ENCODE peak calls at places on chromosomes 6 and 20, in ten cellular contexts. P, U, C, X, F, W, S, Z, K and V are unnamed samples.
A peak's percentile ranks its signal among the peaks of the same experiment; 100 is the strongest.

GRCh38 chr6:43125555-43125954 is 45.5 kb upstream of the SRF start:
- DNase-seq in C (no peak), X (no peak), W (peak; percentile 34), K (no peak), U (no peak), F (no peak), P (no peak), S (no peak), Z (no peak), V (no peak)

GRCh38 chr6:132004668-132005067 is 53.5 kb upstream of the CCN2 start:
- DNase-seq in S (no peak), W (no peak), P (no peak), X (no peak), F (no peak), Z (no peak), C (no peak), K (no peak), U (no peak), V (no peak)

GRCh38 chr6:156396068-156396771 is 381.0 kb upstream of the ARID1B start:
- DNase-seq in W (no peak), X (no peak), F (no peak), C (no peak), S (no peak), U (no peak), K (no peak), P (no peak), Z (no peak), V (no peak)

GRCh38 chr6:81696505-81696904 is 56.0 kb downstream of the TENT5A start:
- DNase-seq in X (peak; percentile 7), K (no peak), P (no peak), W (no peak), S (no peak), F (no peak), U (no peak), C (no peak), Z (no peak), V (peak; percentile 52)

GRCh38 chr6:5457983-5458683 is 196.8 kb downstream of the FARS2 start:
- DNase-seq in X (peak; percentile 86), F (no peak), S (no peak), Z (peak; percentile 90), P (peak; percentile 33), W (no peak), K (no peak), U (no peak), C (no peak), V (no peak)

GRCh38 chr20:38805958-38806854 is 709 bp downstream of the PPP1R16B start:
- DNase-seq in P (peak; percentile 47), X (no peak), K (no peak), W (peak; percentile 29), U (peak; percentile 64), Z (no peak), F (peak; percentile 45), C (no peak), S (peak; percentile 62), V (no peak)

GRCh38 chr6:21355638-21356037 is 237.9 kb upstream of the SOX4 start:
- DNase-seq in F (no peak), P (no peak), S (no peak), U (no peak), X (no peak), K (no peak), C (no peak), Z (no peak), W (no peak), V (no peak)

GRCh38 chr20:60407938-60408337 is 449.7 kb downstream of the CDH26 start:
- DNase-seq in W (no peak), Z (no peak), X (no peak), U (no peak), S (no peak), F (no peak), P (no peak), K (no peak), C (no peak), V (no peak)

GRCh38 chr6:345747-346388 is 45.7 kb upstream of the IRF4 start:
- DNase-seq in Z (no peak), P (no peak), S (no peak), K (peak; percentile 30), W (no peak), C (no peak), X (no peak), F (no peak), U (no peak), V (no peak)

GRCh38 chr6:82006027-82006738 is 241.4 kb downstream of the IBTK start:
- DNase-seq in W (no peak), C (no peak), P (peak; percentile 10), U (no peak), F (no peak), S (no peak), X (peak; percentile 64), K (peak; percentile 67), Z (no peak), V (peak; percentile 61)

GRCh38 chr6:156780117-156780641 is 3.0 kb downstream of the ARID1B start:
- DNase-seq in K (peak; percentile 91), X (peak; percentile 96), Z (peak; percentile 75), U (peak; percentile 28), F (no peak), W (peak; percentile 88), S (peak; percentile 65), C (peak; percentile 81), P (no peak), V (peak; percentile 82)

GRCh38 chr6:139027620-139028182 is 844 bp upstream of the ABRACL start:
- DNase-seq in F (peak; percentile 25), K (peak; percentile 40), X (peak; percentile 43), P (peak; percentile 49), C (no peak), W (peak; percentile 26), Z (no peak), S (peak; percentile 48), U (no peak), V (peak; percentile 74)

GRCh38 chr20:44491635-44492395 is 16.1 kb downstream of the TTPAL start:
- DNase-seq in F (no peak), C (no peak), S (no peak), U (no peak), K (peak; percentile 51), P (no peak), W (peak; percentile 66), X (peak; percentile 41), Z (no peak), V (no peak)

GRCh38 chr6:34359438-34360158 is 32.9 kb downstream of the NUDT3 start:
- DNase-seq in X (peak; percentile 50), P (no peak), K (no peak), U (no peak), C (no peak), S (no peak), F (no peak), Z (peak; percentile 72), W (no peak), V (no peak)

GRCh38 chr20:41365785-41366545 is 653 bp downstream of the EMILIN3 start:
- DNase-seq in W (no peak), Z (no peak), C (no peak), P (no peak), S (peak; percentile 48), K (peak; percentile 9), U (no peak), X (peak; percentile 9), F (no peak), V (no peak)

GRCh38 chr6:30883743-30884520 is at the start of gene DDR1:
- DNase-seq in U (peak; percentile 50), S (peak; percentile 77), K (peak; percentile 91), C (no peak), F (peak; percentile 52), P (peak; percentile 87), X (peak; percentile 88), Z (peak; percentile 21), W (peak; percentile 94), V (peak; percentile 85)

GRCh38 chr6:99282479-99283062 is 66.9 kb downstream of the FAXC start:
- DNase-seq in K (peak; percentile 36), W (peak; percentile 52), S (no peak), U (no peak), Z (peak; percentile 3), X (peak; percentile 33), P (no peak), F (no peak), C (no peak), V (no peak)

GRCh38 chr20:1803216-1804128 is 91.7 kb upstream of the SIRPA start:
- DNase-seq in Z (no peak), X (peak; percentile 73), C (no peak), S (peak; percentile 80), P (peak; percentile 74), F (peak; percentile 13), W (peak; percentile 55), K (peak; percentile 81), U (peak; percentile 82), V (peak; percentile 78)

GRCh38 chr20:564195-564594 is 20.6 kb upstream of the CSNK2A1 start:
- DNase-seq in S (no peak), W (no peak), C (no peak), U (no peak), X (no peak), F (no peak), Z (no peak), K (no peak), P (no peak), V (no peak)

GRCh38 chr20:56360899-56361199 is 2.1 kb downstream of the FAM210B start:
- DNase-seq in S (no peak), U (no peak), F (no peak), P (no peak), Z (no peak), X (no peak), C (no peak), K (no peak), W (no peak), V (peak; percentile 50)

GRCh38 chr6:150320450-150320849 is 48.4 kb upstream of the IYD start:
- DNase-seq in Z (no peak), W (no peak), S (no peak), X (no peak), C (no peak), U (no peak), K (peak; percentile 67), P (no peak), F (no peak), V (no peak)

GRCh38 chr6:56938634-56939294 is 16.1 kb upstream of the BEND6 start:
- DNase-seq in K (peak; percentile 92), P (no peak), X (peak; percentile 99), Z (peak; percentile 99), F (no peak), U (no peak), W (peak; percentile 87), C (peak; percentile 88), S (no peak), V (peak; percentile 67)

GRCh38 chr6:106339334-106340029 is 13.9 kb upstream of the ATG5 start:
- DNase-seq in P (peak; percentile 42), W (peak; percentile 86), U (no peak), X (peak; percentile 90), C (peak; percentile 24), K (peak; percentile 73), Z (peak; percentile 8), F (peak; percentile 8), S (peak; percentile 67), V (peak; percentile 87)

GRCh38 chr20:36439040-36439730 is 102.1 kb upstream of the MYL9 start:
- DNase-seq in U (peak; percentile 70), K (peak; percentile 69), C (no peak), P (peak; percentile 68), Z (no peak), X (peak; percentile 59), F (peak; percentile 64), W (peak; percentile 83), S (peak; percentile 86), V (peak; percentile 88)

GRCh38 chr6:44504321-44504761 is 116.8 kb downstream of the CDC5L start:
- DNase-seq in K (no peak), F (no peak), C (no peak), S (no peak), U (no peak), Z (no peak), P (no peak), X (no peak), W (no peak), V (peak; percentile 20)

GRCh38 chr20:18533491-18533890 is 25.8 kb downstream of the SEC23B start:
- DNase-seq in K (no peak), Z (no peak), X (no peak), W (no peak), S (no peak), U (no peak), F (no peak), C (no peak), P (no peak), V (no peak)

GRCh38 chr6:75906871-75907270 is 157.8 kb downstream of the MYO6 start:
- DNase-seq in K (no peak), Z (no peak), U (no peak), F (no peak), C (no peak), W (no peak), S (no peak), P (no peak), X (no peak), V (no peak)

GRCh38 chr20:33791959-33792597 is 19.1 kb upstream of the CHMP4B start:
- DNase-seq in U (peak; percentile 61), P (peak; percentile 65), K (peak; percentile 59), W (peak; percentile 74), S (peak; percentile 75), Z (no peak), F (peak; percentile 48), X (peak; percentile 39), C (no peak), V (peak; percentile 67)